ENCODE peak calls at places on chromosomes 2 and 18, in ten cellular contexts. Q is endodermal cell, M is occipital lobe, I is astrocyte of the spinal cord, C is substantia nigra, O is GM20000, D is non-pigmented ciliary epithelial cell, T is T-helper 9 cell, Y is stromal cell of bone marrow, R is cardiac muscle cell. J is an unnamed sample.

GRCh38 chr2:10057231-10058107 is 14.1 kb downstream of the KLF11 start:
- DNase-seq in Q (peak), M (no peak), I (peak), C (no peak), O (peak), D (no peak), T (no peak), Y (peak), R (peak), J (no peak)

GRCh38 chr2:20113986-20114938 is 62.8 kb upstream of the LAPTM4A start:
- DNase-seq in Q (no peak), M (no peak), I (no peak), C (no peak), O (no peak), D (no peak), T (no peak), Y (no peak), R (no peak), J (no peak)

GRCh38 chr18:6835345-6835744 is 105.8 kb downstream of the ARHGAP28 start:
- DNase-seq in Q (no peak), M (no peak), I (no peak), C (no peak), O (no peak), D (no peak), T (no peak), Y (no peak), R (no peak), J (no peak)

GRCh38 chr2:70926042-70926441 is 9.7 kb upstream of the ATP6V1B1 start:
- DNase-seq in Q (peak), M (no peak), I (no peak), C (no peak), O (no peak), D (no peak), T (no peak), Y (no peak), R (no peak), J (no peak)

GRCh38 chr2:120246546-120247300 is 5.9 kb upstream of the RALB start:
- DNase-seq in Q (no peak), M (no peak), I (no peak), C (no peak), O (no peak), D (no peak), T (no peak), Y (no peak), R (no peak), J (no peak)

GRCh38 chr2:158816797-158817196 is 21.7 kb downstream of the DAPL1 start:
- DNase-seq in Q (no peak), M (no peak), I (no peak), C (no peak), O (no peak), D (no peak), T (no peak), Y (no peak), R (no peak), J (no peak)

GRCh38 chr2:119476301-119477117 is 44.9 kb downstream of the TMEM37 start:
- DNase-seq in Q (peak), M (no peak), I (peak), C (no peak), O (peak), D (no peak), T (no peak), Y (no peak), R (peak), J (no peak)

GRCh38 chr2:50125230-50125629 is 906.7 kb downstream of the NRXN1 start:
- DNase-seq in Q (no peak), M (no peak), I (no peak), C (no peak), O (no peak), D (no peak), T (no peak), Y (no peak), R (peak), J (no peak)

GRCh38 chr2:7288484-7288883 is 371.3 kb downstream of the RNF144A start:
- DNase-seq in Q (no peak), M (no peak), I (no peak), C (no peak), O (no peak), D (no peak), T (no peak), Y (no peak), R (no peak), J (no peak)

GRCh38 chr18:394997-395383 is 105.5 kb downstream of the COLEC12 start:
- DNase-seq in Q (no peak), M (no peak), I (peak), C (no peak), O (no peak), D (no peak), T (no peak), Y (peak), R (peak), J (no peak)

GRCh38 chr2:200728630-200729029 is 83.1 kb upstream of the BZW1 start:
- DNase-seq in Q (no peak), M (no peak), I (peak), C (no peak), O (no peak), D (no peak), T (no peak), Y (no peak), R (peak), J (no peak)

GRCh38 chr2:98757904-98758421 is 27.0 kb upstream of the MGAT4A start:
- DNase-seq in Q (no peak), M (no peak), I (peak), C (no peak), O (peak), D (peak), T (peak), Y (peak), R (peak), J (no peak)

GRCh38 chr2:62175728-62176127 is 20.2 kb upstream of the B3GNT2 start:
- DNase-seq in Q (no peak), M (no peak), I (no peak), C (no peak), O (no peak), D (no peak), T (no peak), Y (no peak), R (no peak), J (no peak)

GRCh38 chr18:48165104-48165866 is 234.8 kb upstream of the SMAD2 start:
- DNase-seq in Q (no peak), M (no peak), I (no peak), C (no peak), O (no peak), D (no peak), T (no peak), Y (no peak), R (no peak), J (no peak)

GRCh38 chr18:59345556-59345955 is 13.5 kb downstream of the LMAN1 start:
- DNase-seq in Q (no peak), M (no peak), I (no peak), C (no peak), O (no peak), D (no peak), T (no peak), Y (no peak), R (no peak), J (no peak)

GRCh38 chr2:85956647-85957039 is 67.9 kb upstream of the ST3GAL5 start:
- DNase-seq in Q (no peak), M (no peak), I (no peak), C (no peak), O (no peak), D (no peak), T (no peak), Y (no peak), R (no peak), J (no peak)

GRCh38 chr2:196201229-196201998 is 30.0 kb upstream of the STK17B start:
- DNase-seq in Q (no peak), M (no peak), I (no peak), C (no peak), O (no peak), D (no peak), T (no peak), Y (no peak), R (no peak), J (no peak)

GRCh38 chr2:109108740-109109139 is 20.3 kb upstream of the SH3RF3 start:
- DNase-seq in Q (no peak), M (no peak), I (no peak), C (no peak), O (no peak), D (no peak), T (no peak), Y (no peak), R (no peak), J (no peak)

GRCh38 chr2:70536517-70537060 is 17.0 kb downstream of the TGFA start:
- DNase-seq in Q (no peak), M (no peak), I (no peak), C (no peak), O (no peak), D (no peak), T (no peak), Y (no peak), R (no peak), J (no peak)

GRCh38 chr2:148989882-148990493 is 48.5 kb upstream of the LYPD6B start:
- DNase-seq in Q (peak), M (peak), I (peak), C (no peak), O (peak), D (peak), T (peak), Y (peak), R (peak), J (no peak)

GRCh38 chr2:10385933-10386773 is 62.0 kb downstream of the ODC1 start:
- DNase-seq in Q (no peak), M (no peak), I (peak), C (no peak), O (no peak), D (no peak), T (no peak), Y (no peak), R (peak), J (no peak)

GRCh38 chr18:65235966-65236634 is 514.7 kb upstream of the CDH7 start:
- DNase-seq in Q (no peak), M (no peak), I (peak), C (no peak), O (no peak), D (peak), T (no peak), Y (no peak), R (no peak), J (no peak)

GRCh38 chr2:102717308-102718018 is 44.4 kb upstream of the TMEM182 start:
- DNase-seq in Q (no peak), M (no peak), I (peak), C (no peak), O (no peak), D (no peak), T (no peak), Y (peak), R (peak), J (no peak)

GRCh38 chr18:53458944-53459580 is 765.4 kb downstream of the MBD2 start:
- DNase-seq in Q (peak), M (peak), I (peak), C (no peak), O (no peak), D (no peak), T (no peak), Y (no peak), R (peak), J (no peak)

GRCh38 chr18:6785001-6785400 is 55.5 kb downstream of the ARHGAP28 start:
- DNase-seq in Q (no peak), M (no peak), I (peak), C (no peak), O (no peak), D (peak), T (no peak), Y (no peak), R (peak), J (no peak)

GRCh38 chr2:8607591-8607990 is 74.3 kb upstream of the ID2 start:
- DNase-seq in Q (no peak), M (no peak), I (peak), C (no peak), O (no peak), D (peak), T (no peak), Y (peak), R (peak), J (no peak)

GRCh38 chr2:72180351-72180750 is 32.7 kb upstream of the CYP26B1 start:
- DNase-seq in Q (no peak), M (no peak), I (no peak), C (no peak), O (no peak), D (no peak), T (no peak), Y (no peak), R (no peak), J (no peak)

GRCh38 chr2:185979546-185980071 is 241.0 kb downstream of the FSIP2 start:
- DNase-seq in Q (peak), M (no peak), I (peak), C (no peak), O (no peak), D (no peak), T (no peak), Y (no peak), R (no peak), J (no peak)

GRCh38 chr2:169090133-169090820 is 20.9 kb downstream of the DHRS9 start:
- DNase-seq in Q (no peak), M (no peak), I (no peak), C (no peak), O (no peak), D (no peak), T (no peak), Y (no peak), R (no peak), J (no peak)

GRCh38 chr2:88753833-88754584 is 62.5 kb downstream of the RPIA start:
- DNase-seq in Q (no peak), M (no peak), I (peak), C (no peak), O (peak), D (no peak), T (no peak), Y (no peak), R (peak), J (no peak)

GRCh38 chr18:79248495-79249078 is 147.1 kb upstream of the NFATC1 start:
- DNase-seq in Q (no peak), M (no peak), I (peak), C (no peak), O (no peak), D (no peak), T (no peak), Y (no peak), R (peak), J (no peak)

GRCh38 chr18:9762561-9762960 is 54.5 kb downstream of the RAB31 start:
- DNase-seq in Q (peak), M (no peak), I (no peak), C (no peak), O (no peak), D (no peak), T (no peak), Y (no peak), R (no peak), J (no peak)

GRCh38 chr2:172246649-172247048 is 143.9 kb upstream of the DLX2 start:
- DNase-seq in Q (peak), M (no peak), I (peak), C (no peak), O (no peak), D (no peak), T (no peak), Y (no peak), R (no peak), J (no peak)

GRCh38 chr18:61820842-61821241 is 72.0 kb downstream of the RNF152 start:
- DNase-seq in Q (no peak), M (no peak), I (no peak), C (no peak), O (no peak), D (no peak), T (no peak), Y (no peak), R (no peak), J (no peak)

J was measured in caudate nucleus.